ENCODE peak calls at places on chromosomes 7 and 10, in four cellular contexts. G, N, J and C are unnamed samples. For H3K9me3, the result is how much of the 10 kb centered on the place peaks cover.

GRCh38 chr10:60778978-60779668 is 845 bp downstream of the CDK1 start:
- DNase-seq in G (no peak), N (no peak), J (no peak), C (no peak)

GRCh38 chr10:32377458-32378370 is 30.8 kb upstream of the EPC1 start:
- DNase-seq in G (no peak), N (no peak), J (peak), C (no peak)

GRCh38 chr7:130524628-130525027 is 32.7 kb downstream of the MEST start:
- DNase-seq in G (no peak), N (no peak), J (no peak), C (no peak)

GRCh38 chr10:98919899-98920298 is 315.8 kb downstream of the HPSE2 start:
- DNase-seq in G (no peak), N (no peak), J (no peak), C (no peak)

GRCh38 chr10:102408728-102409603 is 9.6 kb downstream of the PSD start:
- DNase-seq in G (no peak), N (peak), J (peak), C (peak)

GRCh38 chr7:7654964-7655363 is 14.4 kb downstream of the UMAD1 start:
- DNase-seq in G (no peak), N (no peak), J (no peak), C (no peak)

GRCh38 chr10:92328999-92329398 is 38.0 kb downstream of the MARCHF5 start:
- DNase-seq in G (no peak), N (no peak), J (no peak), C (no peak)

GRCh38 chr10:113005380-113005779 is 55.3 kb downstream of the TCF7L2 start:
- DNase-seq in G (no peak), N (no peak), J (no peak), C (no peak)

GRCh38 chr10:101780187-101780817 is 2.9 kb downstream of the NPM3 start:
- DNase-seq in G (no peak), N (no peak), J (no peak), C (no peak)

GRCh38 chr7:151115836-151116418 is 29.7 kb downstream of the AGAP3 start:
- DNase-seq in G (peak), N (no peak), J (no peak), C (no peak)

GRCh38 chr10:29981510-29981909 is 77.9 kb downstream of the JCAD start:
- DNase-seq in G (no peak), N (no peak), J (no peak), C (no peak)

GRCh38 chr10:128147669-128148068 is 21.4 kb upstream of the MKI67 start:
- DNase-seq in G (no peak), N (no peak), J (no peak), C (no peak)

GRCh38 chr7:130988443-130988842 is 254.4 kb upstream of the KLF14 start:
- DNase-seq in G (no peak), N (no peak), J (no peak), C (no peak)

GRCh38 chr7:55472928-55473725 is 99.2 kb downstream of the VOPP1 start:
- DNase-seq in G (no peak), N (peak), J (no peak), C (no peak)

GRCh38 chr10:79347894-79348639 is 798 bp downstream of the PPIF start:
- DNase-seq in G (peak), N (peak), J (peak), C (peak)

GRCh38 chr7:30605832-30606231 is 11.2 kb downstream of the GARS1 start:
- DNase-seq in G (no peak), N (no peak), J (no peak), C (no peak)

GRCh38 chr10:17519457-17519856 is 65.1 kb upstream of the ST8SIA6 start:
- DNase-seq in G (no peak), N (no peak), J (no peak), C (no peak)

GRCh38 chr10:103772096-103772845 is 83.1 kb downstream of the SH3PXD2A start:
- DNase-seq in G (peak), N (peak), J (peak), C (peak)

GRCh38 chr7:102830206-102830605 is 81.4 kb downstream of the FAM185A start:
- DNase-seq in G (no peak), N (no peak), J (no peak), C (no peak)

GRCh38 chr10:131312261-131312801 is 810 bp upstream of the TCERG1L start:
- DNase-seq in G (no peak), N (peak), J (no peak), C (no peak)

GRCh38 chr10:132264306-132264950 is 43.3 kb downstream of the STK32C start:
- DNase-seq in G (no peak), N (peak), J (no peak), C (no peak)

GRCh38 chr10:1278304-1278703 is 222.1 kb downstream of the WDR37 start:
- DNase-seq in G (no peak), N (no peak), J (no peak), C (no peak)

GRCh38 chr7:139051655-139052054 is 15.8 kb upstream of the ZC3HAV1L start:
- DNase-seq in G (no peak), N (no peak), J (no peak), C (no peak)

GRCh38 chr10:3330687-3331086 is 158.1 kb upstream of the PITRM1 start:
- DNase-seq in G (no peak), N (peak), J (no peak), C (no peak)

GRCh38 chr10:47031251-47031952 is 120.2 kb downstream of the PTPN20 start:
- DNase-seq in G (no peak), N (peak), J (no peak), C (no peak)

GRCh38 chr10:80468002-80468401 is 13.9 kb downstream of the TSPAN14 start:
- DNase-seq in G (peak), N (peak), J (peak), C (no peak)

GRCh38 chr10:118968071-118968470 is 61.4 kb upstream of the NANOS1 start:
- DNase-seq in G (no peak), N (peak), J (no peak), C (no peak)

GRCh38 chr7:152699101-152699500 is 23.2 kb upstream of the XRCC2 start:
- DNase-seq in G (no peak), N (no peak), J (no peak), C (no peak)

GRCh38 chr10:124912487-124912886 is 29.4 kb upstream of the ZRANB1 start:
- DNase-seq in G (no peak), N (no peak), J (no peak), C (no peak)

GRCh38 chr7:151514461-151515396 is 5.0 kb downstream of the RHEB start:
- DNase-seq in G (no peak), N (no peak), J (no peak), C (no peak)

GRCh38 chr7:47474937-47475879 is 106.7 kb downstream of the TNS3 start:
- DNase-seq in G (peak), N (peak), J (no peak), C (no peak)

GRCh38 chr10:59315465-59315864 is 46.9 kb downstream of the FAM13C start:
- DNase-seq in G (no peak), N (no peak), J (no peak), C (no peak)

GRCh38 chr10:59314284-59314683 is 48.1 kb downstream of the FAM13C start:
- DNase-seq in G (no peak), N (no peak), J (no peak), C (no peak)

GRCh38 chr10:59311025-59311424 is 51.3 kb downstream of the FAM13C start:
- DNase-seq in G (no peak), N (no peak), J (no peak), C (no peak)

GRCh38 chr10:59312247-59312646 is 50.1 kb downstream of the FAM13C start:
- DNase-seq in G (no peak), N (no peak), J (no peak), C (no peak)

GRCh38 chr10:59310324-59310914 is 51.9 kb downstream of the FAM13C start:
- DNase-seq in G (no peak), N (no peak), J (no peak), C (no peak)
- H3K9me3 ChIP-seq in G (under half), N (under half), J (under half), C (under half)

GRCh38 chr7:65004575-65004974 is 1.9 kb downstream of the ERV3-1 start:
- DNase-seq in G (no peak), N (no peak), J (no peak), C (no peak)
- H3K9me3 ChIP-seq in G (under half), N (under half), J (under half), C (under half)

GRCh38 chr7:64884913-64885370 is 18.1 kb upstream of the ZNF273 start:
- DNase-seq in G (peak), N (no peak), J (no peak), C (no peak)

GRCh38 chr7:64886956-64887545 is 16.0 kb upstream of the ZNF273 start:
- DNase-seq in G (peak), N (no peak), J (no peak), C (no peak)

GRCh38 chr7:64887756-64888508 is 15.1 kb upstream of the ZNF273 start:
- DNase-seq in G (peak), N (no peak), J (peak), C (no peak)

GRCh38 chr7:64884085-64884912 is 18.8 kb upstream of the ZNF273 start:
- DNase-seq in G (peak), N (no peak), J (no peak), C (no peak)

DNA sequence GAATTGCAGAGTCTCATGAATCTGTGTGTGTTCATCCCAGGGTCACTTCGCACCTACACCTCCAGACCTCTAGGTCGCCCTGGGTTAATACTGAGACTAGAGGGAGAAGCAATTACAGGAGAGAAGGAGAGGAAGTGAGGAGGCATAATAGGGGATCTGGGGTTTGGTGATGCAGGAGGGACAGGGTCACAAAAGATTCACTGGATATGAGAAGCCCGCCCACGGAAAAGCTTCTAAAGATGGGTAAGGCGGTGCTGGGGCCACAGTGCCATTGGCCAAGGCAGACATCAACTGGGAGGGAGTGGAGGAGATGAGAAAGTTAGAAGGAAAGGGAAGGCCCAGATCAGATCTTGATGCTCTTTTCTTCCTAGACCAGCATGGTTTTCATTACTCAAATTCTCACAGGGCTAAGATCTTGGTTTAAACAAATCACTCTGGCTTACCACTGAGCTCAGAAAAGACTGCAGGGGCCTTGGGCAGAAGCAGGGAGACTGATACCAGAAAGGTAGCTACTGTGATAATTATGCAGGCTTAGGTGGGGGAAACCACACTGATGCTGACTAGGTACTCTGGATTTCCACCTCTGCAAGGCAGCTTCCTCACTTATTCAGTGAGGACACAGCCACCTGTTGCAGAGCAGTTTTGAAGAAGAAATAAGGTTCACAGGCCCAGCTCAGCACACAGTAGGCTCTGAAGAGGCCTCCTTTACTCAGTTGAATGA is 17.4 kb upstream of the ZNF273 start:
- DNase-seq in G (peak), N (no peak), J (no peak), C (no peak)
- H3K9me3 ChIP-seq in G (under half), N (under half), J (under half), C (under half)

GRCh38 chr10:28411136-28411460 is 108.2 kb upstream of the MPP7 start:
- DNase-seq in G (no peak), N (no peak), J (no peak), C (no peak)

GRCh38 chr10:28410420-28411135 is 107.7 kb upstream of the MPP7 start:
- DNase-seq in G (no peak), N (no peak), J (no peak), C (no peak)

GRCh38 chr10:28411648-28412047 is 108.8 kb upstream of the MPP7 start:
- DNase-seq in G (no peak), N (no peak), J (no peak), C (no peak)

GRCh38 chr10:28403090-28403489 is 100.2 kb upstream of the MPP7 start:
- DNase-seq in G (no peak), N (no peak), J (no peak), C (no peak)

GRCh38 chr10:28408237-28408777 is 105.4 kb upstream of the MPP7 start:
- DNase-seq in G (no peak), N (no peak), J (no peak), C (no peak)
- H3K9me3 ChIP-seq in G (under half), N (under half), J (under half), C (under half)

GRCh38 chr10:22246680-22247391 is 29.0 kb upstream of the EBLN1 start:
- DNase-seq in G (no peak), N (no peak), J (no peak), C (no peak)

GRCh38 chr10:22244855-22245254 is 27.0 kb upstream of the EBLN1 start:
- DNase-seq in G (no peak), N (no peak), J (no peak), C (no peak)

GRCh38 chr10:22250897-22251605 is 33.2 kb upstream of the EBLN1 start:
- DNase-seq in G (no peak), N (no peak), J (peak), C (no peak)

GRCh38 chr10:22245567-22245966 is 27.8 kb upstream of the EBLN1 start:
- DNase-seq in G (no peak), N (no peak), J (no peak), C (no peak)

GRCh38 chr10:22247636-22248035 is 29.8 kb upstream of the EBLN1 start:
- DNase-seq in G (no peak), N (no peak), J (no peak), C (no peak)
- H3K9me3 ChIP-seq in G (under half), N (under half), J (under half), C (under half)

DNA sequence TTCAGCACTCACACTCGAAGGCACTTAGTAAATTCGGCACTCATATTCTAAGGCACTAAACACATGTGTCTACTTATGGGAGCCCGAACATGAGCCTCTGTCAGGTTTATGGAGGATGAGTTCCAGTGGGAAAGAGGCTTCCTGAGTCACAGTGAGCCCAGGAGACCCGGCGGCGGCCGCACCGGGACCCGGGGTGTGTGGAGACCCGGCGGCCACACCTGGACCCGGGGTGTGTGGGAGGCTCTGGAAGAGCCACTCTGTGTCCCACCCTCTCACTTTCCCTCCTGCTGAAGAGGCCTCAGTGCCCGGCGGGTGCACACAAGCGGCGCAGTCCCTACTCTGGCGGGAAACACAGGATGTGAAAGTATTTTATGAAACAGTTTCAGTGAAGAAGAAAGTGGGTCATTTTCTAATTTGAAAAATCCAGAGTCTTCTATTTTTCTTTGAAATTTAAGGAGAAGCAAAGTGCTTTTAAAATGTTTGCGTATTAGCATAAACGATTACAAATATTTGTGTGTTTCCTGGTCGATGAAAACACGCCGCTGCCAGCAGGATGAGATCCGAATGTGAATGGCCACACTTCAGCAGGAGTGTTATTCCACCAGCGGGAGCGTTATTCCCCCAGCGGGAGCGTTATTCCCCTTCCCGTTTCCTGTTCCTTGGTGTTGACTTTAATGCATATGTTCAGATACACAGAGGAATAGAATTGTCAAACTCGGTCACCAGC is 625.1 kb downstream of the DNAJB6 start:
- DNase-seq in G (no peak), N (peak), J (no peak), C (no peak)
- H3K9me3 ChIP-seq in G (under half), N (under half), J (under half), C (under half)

GRCh38 chr7:125746510-125746909 is 816.9 kb upstream of the POT1 start:
- DNase-seq in G (no peak), N (no peak), J (no peak), C (no peak)
- H3K9me3 ChIP-seq in G (under half), N (under half), J (under half), C (under half)

GRCh38 chr7:21443149-21443841 is 15.4 kb downstream of the SP4 start:
- DNase-seq in G (no peak), N (no peak), J (no peak), C (no peak)
- H3K9me3 ChIP-seq in G (under half), N (under half), J (under half), C (under half)